ENCODE peak calls at places on chromosomes 3 and 15, in six cellular contexts. B is heart left ventricle; Q is left lung; I is tibial artery; F is CD4-positive, alpha-beta T cell; P is HCT116. R is an unnamed sample.

GRCh38 chr3:174440350-174440716 is 418.8 kb upstream of the NAALADL2 start:
- DNase-seq in B (no peak), Q (no peak), I (no peak), F (no peak), P (no peak), R (no peak)

GRCh38 chr3:65924762-65925161 is 114.0 kb downstream of the MAGI1 start:
- DNase-seq in B (no peak), F (no peak), P (peak; percentile 38), I (no peak), Q (no peak), R (no peak)

GRCh38 chr3:24548278-24548677 is 53.6 kb upstream of the THRB start:
- DNase-seq in B (no peak), F (no peak), Q (no peak), I (no peak), P (no peak), R (no peak)

GRCh38 chr15:66921319-66921718 is 144.1 kb upstream of the SMAD3 start:
- DNase-seq in P (no peak), Q (no peak), I (peak; percentile 38), F (no peak), B (no peak), R (no peak)

GRCh38 chr3:141686477-141687280 is 51.4 kb upstream of the RNF7 start:
- DNase-seq in F (no peak), B (peak; percentile 82), P (no peak), I (peak; percentile 60), Q (no peak), R (peak; percentile 66)

GRCh38 chr3:132008841-132009638 is 25.8 kb downstream of the CPNE4 start:
- DNase-seq in I (no peak), Q (no peak), P (no peak), B (no peak), F (no peak), R (no peak)

GRCh38 chr3:100045696-100046095 is 68.6 kb downstream of the FILIP1L start:
- DNase-seq in B (peak; percentile 82), P (no peak), Q (peak; percentile 53), F (no peak), I (peak; percentile 63), R (peak; percentile 89)

GRCh38 chr3:31505353-31506048 is 27.2 kb upstream of the STT3B start:
- DNase-seq in P (no peak), B (no peak), F (no peak), I (no peak), Q (no peak), R (no peak)

GRCh38 chr3:24288538-24289236 is 206.0 kb downstream of the THRB start:
- DNase-seq in F (no peak), B (no peak), I (peak; percentile 47), Q (no peak), P (no peak), R (no peak)

GRCh38 chr3:55631766-55632331 is 144.7 kb upstream of the WNT5A start:
- DNase-seq in I (no peak), Q (no peak), F (no peak), P (no peak), B (no peak), R (no peak)

GRCh38 chr15:58407366-58407765 is 24.4 kb upstream of the LIPC start:
- DNase-seq in Q (no peak), F (no peak), I (no peak), P (no peak), B (no peak), R (no peak)

GRCh38 chr3:13414040-13414729 is 5.9 kb downstream of the NUP210 start:
- DNase-seq in P (no peak), Q (peak; percentile 92), I (peak; percentile 30), B (peak; percentile 53), F (peak; percentile 56), R (no peak)

GRCh38 chr15:34239151-34239761 is 14.4 kb downstream of the EMC4 start:
- DNase-seq in B (no peak), F (no peak), P (peak; percentile 67), Q (no peak), I (no peak), R (peak; percentile 73)

GRCh38 chr15:89551502-89551901 is 23.8 kb upstream of the TICRR start:
- DNase-seq in B (no peak), Q (no peak), P (no peak), F (no peak), I (no peak), R (no peak)

GRCh38 chr3:14525685-14526631 is 14.2 kb downstream of the GRIP2 start:
- DNase-seq in Q (peak; percentile 54), I (no peak), P (no peak), F (no peak), B (no peak), R (no peak)

GRCh38 chr3:14522768-14523167 is 17.4 kb downstream of the GRIP2 start:
- DNase-seq in F (no peak), P (no peak), I (no peak), B (no peak), Q (no peak), R (no peak)

GRCh38 chr3:14524311-14524711 is 15.8 kb downstream of the GRIP2 start:
- DNase-seq in P (no peak), F (no peak), Q (peak; percentile 69), B (peak; percentile 61), I (no peak), R (no peak)

GRCh38 chr3:14523792-14524191 is 16.4 kb downstream of the GRIP2 start:
- DNase-seq in P (no peak), B (no peak), Q (peak; percentile 4), F (no peak), I (no peak), R (no peak)

DNA sequence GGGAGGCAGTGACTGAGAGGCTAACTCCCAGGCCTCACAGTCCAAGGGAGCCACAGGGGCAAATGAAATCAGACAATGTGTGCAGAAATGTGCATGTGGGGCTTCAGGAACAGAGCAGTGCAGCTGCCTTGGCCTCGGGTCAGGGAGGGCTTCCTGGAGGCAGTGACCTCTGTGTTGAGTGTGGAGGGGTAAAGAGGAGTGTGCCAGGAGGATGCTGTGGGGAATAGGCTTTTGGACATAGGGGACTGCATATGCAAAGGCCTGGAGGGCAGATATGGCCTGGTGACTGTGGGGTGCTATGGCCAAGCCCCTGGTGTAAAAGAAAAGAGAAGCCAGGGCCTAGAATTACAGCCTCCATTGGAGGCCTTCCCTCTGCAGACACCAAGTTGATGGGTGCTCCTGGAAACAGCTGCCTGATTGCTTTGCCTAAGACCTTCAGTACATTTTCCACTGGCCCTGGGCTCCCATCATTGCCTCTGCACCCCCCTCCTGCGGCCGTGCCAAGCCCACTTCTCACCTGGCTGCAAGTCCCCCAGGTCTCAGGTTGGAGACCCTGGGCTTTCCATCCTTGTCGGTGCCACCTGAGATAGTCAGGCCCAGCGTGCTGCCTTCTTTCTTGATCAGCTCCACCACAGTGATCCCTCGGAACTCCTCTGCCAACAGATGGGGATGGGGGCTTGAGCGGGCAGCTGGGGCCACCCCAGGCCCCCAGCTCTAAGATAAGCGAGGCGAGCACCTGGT is 15.1 kb downstream of the GRIP2 start:
- DNase-seq in P (no peak), B (no peak), I (peak; percentile 19), Q (peak; percentile 45), F (no peak), R (no peak)
- H3K27me3 ChIP-seq in P (no peaks in the 10 kb centered on the region), B (no peaks in the 10 kb centered on the region), I (no peaks in the 10 kb centered on the region), Q (no peaks in the 10 kb centered on the region), F (no peaks in the 10 kb centered on the region), R (no peaks in the 10 kb centered on the region)

GRCh38 chr15:91692596-91692995 is 160.9 kb upstream of the SLCO3A1 start:
- DNase-seq in F (no peak), Q (no peak), B (no peak), I (no peak), P (no peak), R (no peak)
- H3K27me3 ChIP-seq in F (no peaks in the 10 kb centered on the region), Q (no peaks in the 10 kb centered on the region), B (no peaks in the 10 kb centered on the region), I (no peaks in the 10 kb centered on the region), P (no peaks in the 10 kb centered on the region), R (no peaks in the 10 kb centered on the region)

GRCh38 chr15:70559840-70560239 is 203.5 kb downstream of the UACA start:
- DNase-seq in P (no peak), Q (no peak), I (no peak), F (no peak), B (no peak), R (no peak)

GRCh38 chr15:70557506-70558258 is 205.7 kb downstream of the UACA start:
- DNase-seq in Q (no peak), I (no peak), F (no peak), P (no peak), B (no peak), R (peak; percentile 25)

GRCh38 chr15:70556804-70557203 is 206.6 kb downstream of the UACA start:
- DNase-seq in P (no peak), F (no peak), B (no peak), I (no peak), Q (no peak), R (peak; percentile 15)

GRCh38 chr15:70559223-70559823 is 204.0 kb downstream of the UACA start:
- DNase-seq in F (peak; percentile 61), Q (no peak), B (no peak), I (peak; percentile 55), P (no peak), R (peak; percentile 42)

DNA sequence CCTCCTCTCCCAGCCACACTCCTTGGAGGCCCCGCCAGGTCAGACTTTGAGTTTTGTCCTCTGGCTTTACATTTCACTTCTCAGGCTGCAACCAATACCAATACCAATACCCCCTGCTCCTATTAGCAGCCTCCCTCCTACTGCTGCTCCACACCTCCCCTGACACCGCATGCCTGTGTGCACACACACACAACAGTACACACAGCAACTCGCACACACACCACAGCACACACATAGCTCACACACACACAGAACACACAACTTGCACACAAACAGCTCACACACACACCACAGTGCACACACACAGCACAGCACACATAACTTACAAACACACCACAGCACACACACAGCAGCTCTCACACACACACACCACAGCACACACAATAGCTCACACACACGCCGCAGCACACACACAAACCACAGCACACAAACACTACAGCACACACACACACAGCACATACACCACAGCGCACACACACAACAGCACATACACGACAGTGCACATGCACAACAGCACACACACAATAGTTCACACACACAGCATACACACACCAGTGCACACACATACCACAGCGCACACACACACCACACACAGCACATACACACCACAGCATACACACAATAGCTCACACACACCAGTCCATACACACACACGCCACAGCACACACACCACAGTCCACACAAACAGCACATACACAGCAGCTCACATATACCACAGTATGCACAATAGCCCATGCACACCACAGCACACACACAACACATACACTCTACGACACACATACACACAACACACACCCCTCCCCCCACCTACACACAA is 204.7 kb downstream of the UACA start:
- DNase-seq in Q (no peak), F (no peak), P (no peak), B (no peak), I (no peak), R (peak; percentile 20)
- H3K27me3 ChIP-seq in Q (no peaks in the 10 kb centered on the region), F (no peaks in the 10 kb centered on the region), P (peaks cover 4% of the 10 kb centered on the region), B (no peaks in the 10 kb centered on the region), I (peaks cover 24% of the 10 kb centered on the region), R (no peaks in the 10 kb centered on the region)

DNA sequence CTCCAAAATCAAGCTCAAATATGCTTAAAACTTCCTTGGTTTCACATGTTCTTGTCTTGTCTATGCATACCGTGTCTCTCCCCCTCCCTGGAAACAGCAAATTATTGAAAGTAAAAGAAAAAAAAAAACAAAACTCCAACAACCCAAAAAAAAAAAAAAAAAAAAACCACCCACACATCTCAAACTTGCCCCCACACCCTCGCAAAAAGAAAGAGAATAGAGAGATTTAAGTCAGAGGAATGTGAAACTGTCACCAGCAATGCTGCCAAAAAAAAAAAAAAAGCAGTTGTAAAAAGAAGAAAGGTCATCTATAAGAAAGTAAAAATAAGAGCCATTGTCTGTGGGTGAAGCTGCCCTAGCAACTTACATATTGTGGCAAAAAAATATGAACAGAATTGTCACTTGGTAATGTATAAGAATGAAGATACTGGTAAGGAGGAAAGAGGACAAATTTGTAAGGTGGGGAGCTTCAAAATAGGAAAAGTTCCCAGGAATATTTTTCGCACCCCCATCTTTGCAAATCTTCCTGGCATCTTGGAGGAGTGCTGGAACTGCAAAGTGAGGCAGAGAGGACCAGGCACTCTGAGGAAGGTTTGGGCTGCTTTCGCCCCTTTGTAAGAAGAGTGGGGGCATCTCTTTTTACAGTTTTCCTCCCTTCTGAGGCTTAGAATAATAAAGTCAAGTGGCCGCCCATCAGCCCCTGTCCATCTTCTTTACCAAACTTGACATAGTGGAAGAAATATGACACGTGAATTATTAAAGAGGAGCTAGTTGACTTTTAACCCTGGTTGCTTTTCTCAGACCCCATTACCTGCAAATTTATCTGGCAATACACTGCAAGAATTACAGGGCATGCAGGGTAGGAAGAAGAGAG is 81.8 kb downstream of the NR2F2 start:
- DNase-seq in I (no peak), Q (no peak), F (no peak), B (no peak), P (no peak), R (no peak)
- H3K27me3 ChIP-seq in I (peaks cover 96% of the 10 kb centered on the region), Q (peaks cover 99% of the 10 kb centered on the region), F (peaks cover 92% of the 10 kb centered on the region), B (peaks cover 88% of the 10 kb centered on the region), P (peaks cover 47% of the 10 kb centered on the region), R (peaks cover 39% of the 10 kb centered on the region)